ENCODE peak calls at places on chromosomes 11 and 22, in ten cellular contexts. V, Q, Z, B, M, T, D, W, H and C are unnamed samples.

GRCh38 chr11:41989173-41989572 is 529.7 kb upstream of the LRRC4C start:
- DNase-seq in V (no peak), Q (no peak), Z (no peak), B (no peak), M (no peak), T (no peak), D (no peak), W (no peak), H (no peak), C (no peak)

GRCh38 chr22:50118557-50119168 is 28.9 kb downstream of the MOV10L1 start:
- DNase-seq in V (peak; percentile 18), Q (no peak), Z (peak; percentile 100), B (no peak), M (peak; percentile 15), T (peak; percentile 76), D (no peak), W (no peak), H (peak; percentile 69), C (peak; percentile 51)

GRCh38 chr11:24093410-24093809 is 403.4 kb upstream of the LUZP2 start:
- DNase-seq in V (no peak), Q (no peak), Z (no peak), B (no peak), M (no peak), T (no peak), D (no peak), W (no peak), H (no peak), C (no peak)

GRCh38 chr11:95697614-95698408 is 91.8 kb downstream of the FAM76B start:
- DNase-seq in V (no peak), Q (no peak), Z (no peak), B (no peak), M (no peak), T (no peak), D (no peak), W (no peak), H (no peak), C (no peak)

GRCh38 chr11:28697920-28698827 is 590.0 kb downstream of the METTL15 start:
- DNase-seq in V (peak; percentile 45), Q (no peak), Z (peak; percentile 61), B (no peak), M (peak; percentile 36), T (no peak), D (peak; percentile 50), W (peak; percentile 2), H (peak; percentile 56), C (no peak)

GRCh38 chr11:7186190-7186589 is 65.5 kb upstream of the SYT9 start:
- DNase-seq in V (no peak), Q (no peak), Z (peak; percentile 4), B (no peak), M (no peak), T (no peak), D (no peak), W (no peak), H (no peak), C (no peak)

GRCh38 chr22:47051435-47052175 is 289.2 kb downstream of the TBC1D22A start:
- DNase-seq in V (no peak), Q (peak; percentile 47), Z (no peak), B (no peak), M (no peak), T (no peak), D (no peak), W (no peak), H (no peak), C (no peak)

GRCh38 chr11:45332486-45332934 is 46.4 kb upstream of the SYT13 start:
- DNase-seq in V (peak; percentile 38), Q (no peak), Z (peak; percentile 19), B (peak; percentile 29), M (peak; percentile 42), T (peak; percentile 72), D (no peak), W (peak; percentile 34), H (peak; percentile 24), C (peak; percentile 58)

GRCh38 chr22:23523746-23524145 is 56.3 kb downstream of the IGLL1 start:
- DNase-seq in V (no peak), Q (peak; percentile 38), Z (no peak), B (peak; percentile 2), M (no peak), T (no peak), D (no peak), W (no peak), H (no peak), C (no peak)

GRCh38 chr22:23520875-23521441 is 59.1 kb downstream of the IGLL1 start:
- DNase-seq in V (no peak), Q (peak; percentile 69), Z (peak; percentile 29), B (peak; percentile 21), M (no peak), T (peak; percentile 78), D (peak; percentile 38), W (no peak), H (no peak), C (no peak)

GRCh38 chr22:23519442-23520177 is 60.5 kb downstream of the IGLL1 start:
- DNase-seq in V (no peak), Q (peak; percentile 66), Z (no peak), B (no peak), M (no peak), T (no peak), D (peak; percentile 18), W (no peak), H (no peak), C (no peak)

GRCh38 chr22:23522642-23523251 is 57.3 kb downstream of the IGLL1 start:
- DNase-seq in V (peak; percentile 21), Q (peak; percentile 72), Z (no peak), B (peak; percentile 14), M (no peak), T (no peak), D (peak; percentile 38), W (no peak), H (no peak), C (no peak)

DNA sequence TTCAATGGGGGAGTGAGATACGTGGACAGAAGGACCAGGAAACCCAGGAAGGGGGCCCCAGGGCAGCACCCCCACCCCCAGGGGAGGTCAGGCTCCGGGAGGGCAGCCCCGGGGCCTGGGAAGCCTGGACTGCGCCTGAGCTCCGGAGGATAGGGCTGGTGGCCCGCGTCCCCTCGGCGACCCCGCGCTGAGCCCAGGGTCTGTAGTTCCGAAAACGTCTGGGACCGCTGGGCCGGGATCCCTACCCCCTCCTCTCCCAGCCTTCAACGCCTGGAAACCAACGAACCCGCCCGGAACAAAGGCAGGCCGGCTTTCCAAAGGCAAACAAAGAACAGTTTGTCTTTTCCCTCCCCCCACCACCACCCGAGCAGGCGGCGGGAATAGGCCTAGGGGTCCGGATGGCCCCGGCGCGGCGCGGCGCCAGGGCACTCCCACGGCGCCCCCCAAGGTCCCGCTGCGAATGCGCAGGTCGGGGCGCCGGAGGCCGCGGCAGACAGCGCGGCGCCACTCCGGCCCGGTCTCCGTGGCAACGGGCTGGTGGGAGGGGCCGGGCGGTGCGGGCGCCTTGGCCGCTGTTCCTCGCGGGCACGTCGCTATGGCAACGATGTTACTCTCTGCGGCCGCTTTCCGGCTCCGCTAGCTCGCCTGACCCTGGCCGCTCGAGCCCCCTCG is 58.5 kb downstream of the IGLL1 start:
- DNase-seq in V (peak; percentile 95), Q (peak; percentile 95), Z (peak; percentile 75), B (peak; percentile 83), M (peak; percentile 92), T (peak; percentile 95), D (peak; percentile 93), W (peak; percentile 95), H (peak; percentile 93), C (peak; percentile 88)
- TF ChIP-seq POLR2A in V (peak; percentile 58), Q (no peak), Z (peak; percentile 67), B (no peak), M (no peak), T (no peak), D (peak; percentile 71), W (no peak), H (peak; percentile 43), C (peak; percentile 33)

GRCh38 chr11:13577881-13578280 is 82.1 kb upstream of the PTH start:
- DNase-seq in V (no peak), Q (no peak), Z (no peak), B (no peak), M (no peak), T (no peak), D (no peak), W (no peak), H (no peak), C (no peak)
- TF ChIP-seq POLR2A in V (no peak), Q (no peak), Z (no peak), B (no peak), M (no peak), T (no peak), D (no peak), W (no peak), H (no peak), C (no peak)

GRCh38 chr11:12721816-12722604 is 47.8 kb downstream of the TEAD1 start:
- DNase-seq in V (no peak), Q (no peak), Z (no peak), B (no peak), M (no peak), T (no peak), D (no peak), W (no peak), H (no peak), C (no peak)

GRCh38 chr11:12724301-12725046 is 50.3 kb downstream of the TEAD1 start:
- DNase-seq in V (peak; percentile 79), Q (no peak), Z (peak; percentile 95), B (no peak), M (peak; percentile 91), T (peak; percentile 95), D (peak; percentile 70), W (no peak), H (peak; percentile 89), C (peak; percentile 36)

GRCh38 chr11:12725863-12726666 is 51.8 kb downstream of the TEAD1 start:
- DNase-seq in V (no peak), Q (no peak), Z (peak; percentile 79), B (no peak), M (no peak), T (no peak), D (no peak), W (no peak), H (no peak), C (peak; percentile 40)

GRCh38 chr11:12725047-12725862 is 51.0 kb downstream of the TEAD1 start:
- DNase-seq in V (no peak), Q (no peak), Z (no peak), B (no peak), M (no peak), T (no peak), D (no peak), W (no peak), H (no peak), C (no peak)

DNA sequence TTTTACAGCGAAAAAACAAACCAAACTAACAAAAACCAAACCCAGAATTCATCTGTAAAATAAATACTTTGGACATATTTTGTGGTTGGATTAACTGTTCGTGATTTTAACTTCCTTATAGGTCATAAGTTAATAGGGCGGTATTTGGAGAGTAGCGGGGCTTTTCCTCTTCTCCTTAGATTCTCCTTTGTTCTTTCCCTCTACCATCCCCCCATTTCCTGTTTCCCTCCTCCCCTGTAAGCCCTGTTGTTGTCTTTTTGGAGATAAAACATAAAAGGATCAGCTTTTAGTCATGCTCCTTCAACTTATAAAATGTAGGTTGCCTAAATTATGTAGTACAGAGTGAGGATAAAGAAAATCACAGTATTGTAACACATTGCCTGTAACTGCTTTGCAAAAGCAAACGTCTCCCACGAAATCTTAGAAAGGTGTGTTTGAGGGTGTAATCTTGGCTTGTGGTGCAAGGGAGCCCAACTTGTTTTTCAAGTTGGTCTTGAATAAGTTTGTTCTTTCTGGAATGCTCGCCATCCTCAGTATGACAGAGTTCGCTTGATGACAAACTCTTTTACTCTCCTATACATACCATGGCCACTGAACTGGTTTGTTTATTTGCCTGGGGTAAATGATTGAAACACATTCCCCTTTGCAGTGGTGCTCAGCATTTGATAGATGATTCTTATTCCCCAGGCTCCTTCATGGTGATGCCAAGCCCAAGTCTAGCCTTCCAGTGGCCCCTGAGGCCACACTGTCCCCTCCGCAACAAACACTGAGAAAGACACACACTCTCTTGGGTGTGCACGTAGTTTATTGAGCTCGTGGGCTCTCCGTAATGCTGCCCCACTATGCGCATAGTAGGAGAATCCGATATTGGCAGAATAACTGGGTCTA is 49.4 kb downstream of the TEAD1 start:
- DNase-seq in V (peak; percentile 17), Q (no peak), Z (peak; percentile 45), B (no peak), M (peak; percentile 18), T (no peak), D (no peak), W (no peak), H (no peak), C (no peak)
- TF ChIP-seq POLR2A in V (no peak), Q (no peak), Z (no peak), B (no peak), M (no peak), T (no peak), D (no peak), W (no peak), H (no peak), C (no peak)

GRCh38 chr11:8911040-8911823 is at the start of gene AKIP1:
- DNase-seq in V (peak; percentile 94), Q (peak; percentile 95), Z (peak; percentile 94), B (peak; percentile 78), M (peak; percentile 95), T (peak; percentile 98), D (peak; percentile 98), W (peak; percentile 73), H (peak; percentile 93), C (peak; percentile 93)
- TF ChIP-seq POLR2A in V (peak; percentile 68), Q (no peak), Z (peak; percentile 24), B (peak; percentile 59), M (peak; percentile 40), T (peak; percentile 50), D (peak; percentile 74), W (no peak), H (peak; percentile 29), C (peak; percentile 81)